ENCODE peak calls at places on chromosome 9, in nine cellular contexts. E is A549, L is left lung, F is progenitor cell of endocrine pancreas, B is mammary epithelial cell, W is amygdala, A is NCI-H69, D is MV-4-11, G is SJCRH30. U is an unnamed sample.

GRCh38 chr9:38374847-38375571 is 17.5 kb upstream of the ALDH1B1 start:
- DNase-seq in E (no peak), L (no peak), F (no peak), B (no peak), W (no peak), A (no peak), D (no peak), G (no peak), U (no peak)

GRCh38 chr9:127979333-127980055 is 1.3 kb downstream of the EEIG1 start:
- DNase-seq in E (peak), L (no peak), F (no peak), B (peak), W (peak), A (peak), D (no peak), G (peak), U (peak)

GRCh38 chr9:78015242-78015641 is 16.4 kb downstream of the GNAQ start:
- DNase-seq in E (no peak), L (no peak), F (no peak), B (no peak), W (no peak), A (no peak), D (peak), G (no peak), U (no peak)

GRCh38 chr9:136117291-136118060 is 1.2 kb downstream of the TMEM250 start:
- DNase-seq in E (peak), L (no peak), F (no peak), B (no peak), W (no peak), A (no peak), D (peak), G (no peak), U (no peak)

GRCh38 chr9:120571443-120572257 is 8.3 kb downstream of the CDK5RAP2 start:
- DNase-seq in E (peak), L (no peak), F (no peak), B (no peak), W (peak), A (no peak), D (no peak), G (no peak), U (no peak)

GRCh38 chr9:129835860-129836223 is 584 bp downstream of the USP20 start:
- DNase-seq in E (no peak), L (no peak), F (no peak), B (no peak), W (no peak), A (no peak), D (no peak), G (peak), U (no peak)

GRCh38 chr9:90322296-90322695 is 320.3 kb downstream of the DIRAS2 start:
- DNase-seq in E (no peak), L (no peak), F (no peak), B (no peak), W (no peak), A (no peak), D (no peak), G (no peak), U (no peak)

GRCh38 chr9:95043826-95044225 is 273.7 kb downstream of the FANCC start:
- DNase-seq in E (peak), L (no peak), F (no peak), B (no peak), W (no peak), A (no peak), D (no peak), G (no peak), U (no peak)

GRCh38 chr9:77513457-77513856 is 134.7 kb downstream of the GNA14 start:
- DNase-seq in E (no peak), L (no peak), F (no peak), B (no peak), W (no peak), A (no peak), D (no peak), G (no peak), U (no peak)

GRCh38 chr9:122546196-122546595 is 6.7 kb upstream of the OR1N2 start:
- DNase-seq in E (no peak), L (no peak), F (no peak), B (no peak), W (no peak), A (peak), D (no peak), G (no peak), U (no peak)

GRCh38 chr9:89999176-89999533 is 394.3 kb downstream of the GADD45G start:
- DNase-seq in E (no peak), L (peak), F (no peak), B (peak), W (no peak), A (peak), D (no peak), G (no peak), U (no peak)

GRCh38 chr9:78909566-78909965 is 612.6 kb downstream of the PSAT1 start:
- DNase-seq in E (no peak), L (no peak), F (no peak), B (peak), W (no peak), A (no peak), D (no peak), G (no peak), U (no peak)

GRCh38 chr9:124282442-124283231 is 24.9 kb downstream of the NEK6 start:
- DNase-seq in E (no peak), L (no peak), F (no peak), B (no peak), W (no peak), A (no peak), D (no peak), G (no peak), U (peak)

GRCh38 chr9:104073098-104073769 is 20.9 kb upstream of the SMC2 start:
- DNase-seq in E (no peak), L (no peak), F (no peak), B (no peak), W (no peak), A (no peak), D (no peak), G (no peak), U (no peak)

GRCh38 chr9:105330201-105330600 is 85.8 kb downstream of the SLC44A1 start:
- DNase-seq in E (no peak), L (no peak), F (no peak), B (no peak), W (no peak), A (no peak), D (no peak), G (no peak), U (no peak)

GRCh38 chr9:122350577-122351355 is 20.1 kb upstream of the PTGS1 start:
- DNase-seq in E (peak), L (peak), F (peak), B (peak), W (peak), A (peak), D (peak), G (peak), U (peak)

GRCh38 chr9:137319434-137319975 is 17.4 kb upstream of the NRARP start:
- DNase-seq in E (peak), L (no peak), F (no peak), B (no peak), W (no peak), A (no peak), D (no peak), G (no peak), U (no peak)

GRCh38 chr9:111997831-111998230 is 101.2 kb downstream of the UGCG start:
- DNase-seq in E (no peak), L (no peak), F (no peak), B (no peak), W (no peak), A (no peak), D (no peak), G (peak), U (no peak)

GRCh38 chr9:136323420-136323819 is 3.9 kb upstream of the GPSM1 start:
- DNase-seq in E (no peak), L (no peak), F (no peak), B (peak), W (no peak), A (peak), D (no peak), G (no peak), U (no peak)

GRCh38 chr9:129263836-129264235 is 85.8 kb upstream of the IER5L start:
- DNase-seq in E (no peak), L (no peak), F (no peak), B (no peak), W (no peak), A (no peak), D (no peak), G (no peak), U (no peak)

GRCh38 chr9:116323571-116323970 is 170.0 kb downstream of the PAPPA start:
- DNase-seq in E (no peak), L (no peak), F (no peak), B (no peak), W (no peak), A (peak), D (no peak), G (no peak), U (no peak)

GRCh38 chr9:18568969-18569368 is 95.0 kb downstream of the ADAMTSL1 start:
- DNase-seq in E (no peak), L (no peak), F (no peak), B (no peak), W (no peak), A (peak), D (no peak), G (no peak), U (no peak)

GRCh38 chr9:87670572-87671264 is 55.2 kb upstream of the CTSL start:
- DNase-seq in E (no peak), L (no peak), F (no peak), B (no peak), W (no peak), A (no peak), D (no peak), G (no peak), U (no peak)

GRCh38 chr9:34158362-34158869 is 20.4 kb upstream of the UBAP1 start:
- DNase-seq in E (peak), L (peak), F (no peak), B (peak), W (no peak), A (peak), D (peak), G (no peak), U (peak)

GRCh38 chr9:1458503-1458902 is 408.3 kb downstream of the DMRT2 start:
- DNase-seq in E (peak), L (no peak), F (no peak), B (peak), W (no peak), A (peak), D (peak), G (peak), U (no peak)